ENCODE peak calls at places on chromosomes 12 and 14, in five cellular contexts. B is endothelial cell, D is fibroblast of pulmonary artery, U is mesothelial cell of epicardium, A is ovary. N is an unnamed sample.

GRCh38 chr12:24049101-24049500 is 99.6 kb upstream of the SOX5 start:
- DNase-seq in B (no peak), D (no peak), U (no peak), A (no peak), N (no peak)

GRCh38 chr12:89977356-89978185 is 268.9 kb upstream of the ATP2B1 start:
- DNase-seq in B (no peak), D (no peak), U (no peak), A (no peak), N (no peak)

GRCh38 chr14:46048127-46048526 is 603.5 kb downstream of the RPL10L start:
- DNase-seq in B (peak; percentile 59), D (no peak), U (no peak), A (no peak), N (no peak)

GRCh38 chr12:10196210-10196609 is 16.5 kb upstream of the GABARAPL1 start:
- DNase-seq in B (no peak), D (no peak), U (no peak), A (no peak), N (no peak)

GRCh38 chr12:85949253-85949652 is 75.2 kb downstream of the NTS start:
- DNase-seq in B (no peak), D (no peak), U (no peak), A (no peak), N (no peak)

GRCh38 chr12:92933606-92934005 is 4.5 kb upstream of the EEA1 start:
- DNase-seq in B (no peak), D (no peak), U (no peak), A (no peak), N (no peak)

GRCh38 chr12:91732086-91732485 is 413.6 kb downstream of the BTG1 start:
- DNase-seq in B (no peak), D (no peak), U (no peak), A (no peak), N (no peak)

GRCh38 chr12:111692575-111693210 is 6.8 kb downstream of the ACAD10 start:
- DNase-seq in B (peak; percentile 28), D (peak; percentile 21), U (no peak), A (no peak), N (no peak)

GRCh38 chr12:111270773-111271172 is 98.1 kb downstream of the PHETA1 start:
- DNase-seq in B (no peak), D (peak; percentile 14), U (no peak), A (no peak), N (no peak)

GRCh38 chr12:132560421-132560830 is 50.0 kb downstream of the LRCOL1 start:
- DNase-seq in B (no peak), D (no peak), U (no peak), A (no peak), N (no peak)

GRCh38 chr14:91727121-91727520 is 4.8 kb downstream of the CATSPERB start:
- DNase-seq in B (no peak), D (no peak), U (no peak), A (no peak), N (no peak)

GRCh38 chr14:55180434-55180833 is 11.0 kb downstream of the DLGAP5 start:
- DNase-seq in B (no peak), D (no peak), U (no peak), A (no peak), N (no peak)

GRCh38 chr12:4392223-4392742 is 12.8 kb upstream of the FGF23 start:
- DNase-seq in B (no peak), D (no peak), U (no peak), A (no peak), N (no peak)

GRCh38 chr12:123043536-123044001 is 63.1 kb downstream of the ARL6IP4 start:
- DNase-seq in B (peak; percentile 75), D (peak; percentile 93), U (no peak), A (peak; percentile 91), N (peak; percentile 75)

GRCh38 chr12:3054993-3055711 is 22.0 kb upstream of the TSPAN9 start:
- DNase-seq in B (no peak), D (peak; percentile 29), U (no peak), A (no peak), N (no peak)

GRCh38 chr14:94346841-94347240 is 23.7 kb upstream of the SERPINA6 start:
- DNase-seq in B (no peak), D (no peak), U (no peak), A (no peak), N (no peak)

GRCh38 chr14:72736348-72736747 is 157.6 kb downstream of the DPF3 start:
- DNase-seq in B (no peak), D (peak; percentile 28), U (no peak), A (no peak), N (no peak)

GRCh38 chr14:69715725-69716482 is 51.0 kb upstream of the SRSF5 start:
- DNase-seq in B (no peak), D (peak; percentile 98), U (peak; percentile 56), A (peak; percentile 75), N (no peak)

GRCh38 chr14:101973356-101973755 is 9.0 kb downstream of the DYNC1H1 start:
- DNase-seq in B (no peak), D (no peak), U (no peak), A (no peak), N (peak; percentile 64)

GRCh38 chr12:94815958-94816357 is 165.6 kb upstream of the TMCC3 start:
- DNase-seq in B (no peak), D (no peak), U (no peak), A (no peak), N (no peak)

GRCh38 chr12:6373022-6373787 is 2.2 kb downstream of the SCNN1A start:
- DNase-seq in B (no peak), D (no peak), U (no peak), A (no peak), N (no peak)

GRCh38 chr12:49543914-49544815 is 5.3 kb downstream of the KCNH3 start:
- DNase-seq in B (no peak), D (no peak), U (no peak), A (no peak), N (no peak)

GRCh38 chr12:20210795-20211194 is 157.5 kb upstream of the PDE3A start:
- DNase-seq in B (no peak), D (no peak), U (no peak), A (no peak), N (no peak)

GRCh38 chr12:6404390-6404789 is 20.4 kb downstream of the LTBR start:
- DNase-seq in B (no peak), D (no peak), U (no peak), A (no peak), N (no peak)

GRCh38 chr14:50964683-50965390 is 20.6 kb upstream of the PYGL start:
- DNase-seq in B (no peak), D (peak; percentile 98), U (peak; percentile 50), A (peak; percentile 73), N (no peak)

DNA sequence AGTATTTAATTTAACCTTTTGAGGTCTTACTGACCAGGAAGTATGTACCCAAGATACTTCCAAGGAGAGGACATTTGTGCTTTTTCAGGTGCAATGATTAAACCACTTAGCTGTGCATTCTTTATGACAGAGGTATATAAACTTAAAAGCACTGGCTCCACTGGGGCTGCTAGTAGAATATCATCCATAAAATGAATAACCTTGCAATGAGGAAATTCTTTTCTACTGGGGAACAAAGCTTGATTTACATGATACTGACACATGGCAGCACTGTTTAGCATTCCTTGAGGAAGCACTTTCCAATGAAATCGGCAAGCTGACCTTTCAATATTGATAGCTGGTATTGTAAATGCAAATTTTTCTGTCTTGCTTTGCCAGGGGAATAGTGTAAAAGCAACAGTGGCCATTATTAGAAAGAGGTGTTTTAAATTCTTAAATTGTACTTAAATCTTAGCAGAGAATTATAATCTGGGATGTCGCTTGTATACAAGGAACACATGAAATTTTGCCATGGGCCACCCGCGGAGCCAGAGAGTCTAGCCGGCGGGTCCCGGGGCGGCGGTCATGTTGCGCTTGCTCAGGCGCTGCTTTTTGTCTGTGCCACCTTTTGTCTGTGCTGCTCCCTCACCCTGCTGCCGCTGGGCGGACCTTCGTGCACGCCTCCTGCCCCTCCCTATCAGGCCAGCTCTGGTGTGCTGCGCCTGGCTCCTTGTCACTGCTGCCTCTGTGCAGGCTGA is 20.9 kb upstream of the BLTP3B start:
- DNase-seq in B (peak; percentile 75), D (peak; percentile 51), U (peak; percentile 50), A (peak; percentile 34), N (peak; percentile 69)
- TF ChIP-seq CTCF in B (no peak), D (no peak), U (no peak), A (no peak), N (no peak)

DNA sequence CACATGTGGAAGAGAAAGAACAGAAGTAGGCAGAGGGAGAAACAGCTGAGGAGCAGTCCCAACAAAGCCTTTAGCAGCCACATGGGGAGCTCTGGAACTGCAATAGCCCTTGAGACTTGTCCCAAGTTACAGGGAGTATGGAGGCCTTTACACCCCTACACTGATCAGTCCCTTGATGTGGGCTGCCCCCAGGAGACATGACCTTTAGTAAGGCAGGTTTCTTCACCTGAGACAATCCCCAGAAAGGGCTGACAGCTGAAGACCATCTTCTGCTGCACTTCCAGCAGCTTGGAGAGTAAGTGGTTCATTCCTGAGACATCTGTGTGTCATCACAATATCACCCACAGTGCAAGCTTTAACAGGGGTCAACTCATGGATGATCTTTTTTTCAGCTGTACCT is 8.6 kb upstream of the SNAPC1 start:
- DNase-seq in B (no peak), D (no peak), U (no peak), A (no peak), N (no peak)
- TF ChIP-seq CTCF in B (no peak), D (peak; percentile 26), U (no peak), A (no peak), N (no peak)

GRCh38 chr14:52023518-52023917 is 34.2 kb downstream of the RTRAF start:
- DNase-seq in B (no peak), D (peak; percentile 86), U (no peak), A (no peak), N (no peak)

GRCh38 chr14:52029881-52030280 is 39.0 kb downstream of the NID2 start:
- DNase-seq in B (no peak), D (peak; percentile 71), U (no peak), A (no peak), N (no peak)

GRCh38 chr14:52026921-52027320 is 37.6 kb downstream of the RTRAF start:
- DNase-seq in B (no peak), D (no peak), U (no peak), A (no peak), N (no peak)

GRCh38 chr14:52025310-52025709 is 36.0 kb downstream of the RTRAF start:
- DNase-seq in B (no peak), D (peak; percentile 97), U (no peak), A (no peak), N (no peak)

DNA sequence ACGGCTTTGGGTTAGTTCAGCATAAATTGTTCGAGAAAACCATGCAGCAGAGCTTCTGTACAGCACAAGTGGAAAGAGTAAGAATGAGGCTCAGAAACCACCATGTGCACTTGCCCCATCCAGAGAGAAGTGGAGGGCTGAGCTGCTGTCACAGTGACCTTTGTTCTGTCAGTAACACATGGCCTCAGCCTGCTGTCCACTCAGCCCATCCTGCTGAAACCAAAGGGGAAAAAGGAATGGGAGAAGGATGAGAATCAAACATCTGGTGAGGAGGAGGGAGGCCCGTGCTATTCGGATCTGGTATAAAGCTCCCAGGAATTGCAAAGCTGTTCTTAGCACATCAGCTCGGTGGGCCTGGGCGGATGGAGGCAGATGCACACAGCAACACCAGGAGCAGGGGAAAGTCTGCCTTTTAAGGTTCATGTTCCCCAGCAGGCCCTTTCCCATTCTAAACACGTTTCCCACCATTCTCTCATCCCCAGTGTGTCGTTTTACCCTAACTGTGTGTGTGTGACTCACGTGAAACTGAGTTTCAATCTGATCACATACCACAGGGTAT is 36.7 kb downstream of the RTRAF start:
- DNase-seq in B (no peak), D (no peak), U (no peak), A (no peak), N (no peak)
- TF ChIP-seq CTCF in B (no peak), D (no peak), U (no peak), A (no peak), N (no peak)

GRCh38 chr12:8078400-8078799 is 3.7 kb upstream of the NECAP1 start:
- DNase-seq in B (peak; percentile 54), D (peak; percentile 85), U (no peak), A (peak; percentile 31), N (peak; percentile 54)
- TF ChIP-seq CTCF in B (peak; percentile 67), D (peak; percentile 54), U (peak; percentile 47), A (no peak), N (peak; percentile 58)